ENCODE peak calls at places on chromosomes 2 and 18, in four cellular contexts. One of them, this sample, is unnamed. For H3K9me3, the result is how much of the 10 kb centered on the place peaks cover.

GRCh38 chr2:109436635-109437225 is 177.0 kb downstream of the SEPTIN10 start:
- DNase-seq in HCT116: no peak
- DNase-seq in K562: no peak
- DNase-seq in A549: no peak
- DNase-seq in this sample: no peak

GRCh38 chr2:85537600-85538506 is 1.1 kb upstream of the MAT2A start:
- DNase-seq in HCT116: no peak
- DNase-seq in K562: peak
- DNase-seq in A549: peak
- DNase-seq in this sample: peak

GRCh38 chr2:129883121-129883520 is 96.3 kb upstream of the RAB6C start:
- DNase-seq in HCT116: no peak
- DNase-seq in K562: no peak
- DNase-seq in A549: no peak
- DNase-seq in this sample: no peak

GRCh38 chr2:149161481-149162225 is 123.2 kb downstream of the LYPD6B start:
- DNase-seq in HCT116: no peak
- DNase-seq in K562: no peak
- DNase-seq in A549: no peak
- DNase-seq in this sample: no peak

GRCh38 chr2:39623916-39624315 is 41.8 kb upstream of the TMEM178A start:
- DNase-seq in HCT116: no peak
- DNase-seq in K562: no peak
- DNase-seq in A549: no peak
- DNase-seq in this sample: no peak

GRCh38 chr2:95346236-95346737 is 49.1 kb downstream of the KCNIP3 start:
- DNase-seq in HCT116: no peak
- DNase-seq in K562: peak
- DNase-seq in A549: peak
- DNase-seq in this sample: no peak

GRCh38 chr2:133847591-133847990 is 279.3 kb upstream of the NCKAP5 start:
- DNase-seq in HCT116: no peak
- DNase-seq in K562: no peak
- DNase-seq in A549: no peak
- DNase-seq in this sample: no peak

GRCh38 chr2:237692601-237693079 is 65.3 kb downstream of the LRRFIP1 start:
- DNase-seq in HCT116: no peak
- DNase-seq in K562: peak
- DNase-seq in A549: peak
- DNase-seq in this sample: peak

GRCh38 chr18:10032331-10032979 is 118.6 kb downstream of the VAPA start:
- DNase-seq in HCT116: no peak
- DNase-seq in K562: no peak
- DNase-seq in A549: no peak
- DNase-seq in this sample: no peak

GRCh38 chr2:54287532-54287931 is 31.5 kb upstream of the TSPYL6 start:
- DNase-seq in HCT116: no peak
- DNase-seq in K562: no peak
- DNase-seq in A549: no peak
- DNase-seq in this sample: no peak

GRCh38 chr18:65725421-65726050 is 25.3 kb upstream of the CDH7 start:
- DNase-seq in HCT116: no peak
- DNase-seq in K562: no peak
- DNase-seq in A549: peak
- DNase-seq in this sample: peak

GRCh38 chr18:23311346-23312103 is 141.6 kb upstream of the RIOK3 start:
- DNase-seq in HCT116: no peak
- DNase-seq in K562: no peak
- DNase-seq in A549: no peak
- DNase-seq in this sample: no peak

GRCh38 chr2:86035883-86036789 is 69.5 kb downstream of the POLR1A start:
- DNase-seq in HCT116: no peak
- DNase-seq in K562: no peak
- DNase-seq in A549: no peak
- DNase-seq in this sample: no peak

GRCh38 chr18:36942264-36942663 is 113.3 kb downstream of the KIAA1328 start:
- DNase-seq in HCT116: peak
- DNase-seq in K562: peak
- DNase-seq in A549: peak
- DNase-seq in this sample: no peak

GRCh38 chr2:239696559-239697207 is 295.9 kb upstream of the HDAC4 start:
- DNase-seq in HCT116: no peak
- DNase-seq in K562: no peak
- DNase-seq in A549: no peak
- DNase-seq in this sample: no peak

GRCh38 chr2:134714228-134714627 is 4.6 kb downstream of the TMEM163 start:
- DNase-seq in HCT116: no peak
- DNase-seq in K562: no peak
- DNase-seq in A549: no peak
- DNase-seq in this sample: no peak

GRCh38 chr2:61014805-61015204 is 2.7 kb upstream of the PEX13 start:
- DNase-seq in HCT116: no peak
- DNase-seq in K562: no peak
- DNase-seq in A549: no peak
- DNase-seq in this sample: no peak

GRCh38 chr2:42041377-42042127 is 6.3 kb upstream of the PKDCC start:
- DNase-seq in HCT116: no peak
- DNase-seq in K562: no peak
- DNase-seq in A549: no peak
- DNase-seq in this sample: no peak

DNA sequence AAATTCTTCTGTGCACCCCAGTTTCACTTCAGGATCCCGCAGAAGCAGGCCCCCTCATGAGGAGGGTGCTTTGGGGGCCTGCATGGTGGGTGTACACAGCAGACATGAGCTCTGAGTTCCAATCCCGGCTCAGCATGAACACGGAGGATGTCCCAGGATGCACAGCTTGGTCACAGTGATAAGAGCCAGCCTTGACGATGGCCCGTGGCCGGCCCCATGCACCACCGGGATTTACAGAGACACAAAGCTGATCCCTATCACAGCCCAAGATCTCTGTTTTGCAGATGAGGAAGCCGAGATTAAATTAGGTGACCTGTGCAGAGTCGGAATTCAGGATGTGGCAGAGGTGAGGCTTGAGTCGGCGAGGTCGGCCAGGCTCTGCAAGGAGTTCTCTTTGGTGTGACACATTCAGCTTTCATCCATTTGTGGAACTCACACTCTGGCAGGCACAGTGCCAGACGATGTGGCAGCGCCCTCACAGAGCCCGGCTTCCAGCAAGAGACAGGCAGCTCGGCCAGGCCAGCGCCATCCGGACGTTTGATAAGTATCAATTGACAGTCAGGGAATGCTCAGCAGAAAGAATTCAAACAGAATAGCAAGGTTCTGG is 456.3 kb upstream of the MYT1L start:
- DNase-seq in HCT116: no peak
- DNase-seq in K562: no peak
- DNase-seq in A549: no peak
- DNase-seq in this sample: peak
- H3K9me3 ChIP-seq in HCT116: under half
- H3K9me3 ChIP-seq in K562: under half
- H3K9me3 ChIP-seq in A549: under half
- H3K9me3 ChIP-seq in this sample: under half

GRCh38 chr2:83081835-83082522 is 1377.1 kb downstream of the SUCLG1 start:
- DNase-seq in HCT116: no peak
- DNase-seq in K562: peak
- DNase-seq in A549: no peak
- DNase-seq in this sample: no peak
- H3K9me3 ChIP-seq in HCT116: under half
- H3K9me3 ChIP-seq in K562: under half
- H3K9me3 ChIP-seq in A549: under half
- H3K9me3 ChIP-seq in this sample: under half

GRCh38 chr18:72566327-72566726 is 22.2 kb upstream of the CBLN2 start:
- DNase-seq in HCT116: no peak
- DNase-seq in K562: no peak
- DNase-seq in A549: no peak
- DNase-seq in this sample: no peak
- H3K9me3 ChIP-seq in HCT116: under half
- H3K9me3 ChIP-seq in K562: under half
- H3K9me3 ChIP-seq in A549: under half
- H3K9me3 ChIP-seq in this sample: under half

DNA sequence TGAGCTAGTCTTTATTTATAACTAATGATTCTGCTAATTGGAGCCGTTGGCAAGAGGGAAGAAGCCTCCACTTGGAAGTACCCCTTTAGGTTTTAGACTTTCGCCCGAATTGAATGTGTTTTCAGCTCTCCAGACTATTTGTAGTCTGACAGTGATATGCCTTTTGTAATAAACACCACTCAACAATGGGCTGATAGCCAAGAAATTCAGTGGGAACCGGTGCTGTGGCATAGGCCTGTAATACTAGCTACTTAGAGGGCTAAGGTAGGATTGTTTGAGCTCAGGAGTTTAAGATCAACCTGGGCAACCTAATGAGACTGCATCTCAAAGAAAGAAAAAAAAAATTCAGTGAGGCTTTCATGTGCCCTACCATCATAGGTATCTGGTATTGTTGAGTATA is 13.6 kb upstream of the ZSCAN30 start:
- DNase-seq in HCT116: no peak
- DNase-seq in K562: no peak
- DNase-seq in A549: no peak
- DNase-seq in this sample: no peak
- H3K9me3 ChIP-seq in HCT116: under half
- H3K9me3 ChIP-seq in K562: under half
- H3K9me3 ChIP-seq in A549: half or more
- H3K9me3 ChIP-seq in this sample: under half

This sample was measured in BE2C.